ENCODE peak calls at places on chromosomes 7 and 10, in ten cellular contexts. A, Y, J, F, I, P, N, W, C and Z are unnamed samples.
A peak's percentile ranks its signal among the peaks of the same experiment; 100 is the strongest.

GRCh38 chr10:31413325-31413724 is 94.3 kb downstream of the ZEB1 start:
- DNase-seq in W (peak; percentile 27), A (no peak), J (no peak), I (no peak), N (peak; percentile 46), P (peak; percentile 13), C (no peak), F (no peak), Y (no peak), Z (peak; percentile 47)

GRCh38 chr7:668139-668871 is 58.2 kb upstream of the DNAAF5 start:
- DNase-seq in J (no peak), A (peak; percentile 31), I (no peak), Y (no peak), F (no peak), P (peak; percentile 87), C (no peak), W (peak; percentile 29), N (peak; percentile 90), Z (peak; percentile 90)

GRCh38 chr7:136869006-136869961 is 832 bp downstream of the CHRM2 start:
- DNase-seq in F (peak; percentile 34), Y (peak; percentile 33), I (peak; percentile 9), N (no peak), C (peak; percentile 49), A (no peak), W (no peak), P (no peak), J (no peak), Z (peak; percentile 28)

GRCh38 chr7:139683137-139683871 is 94.5 kb downstream of the HIPK2 start:
- DNase-seq in F (no peak), C (no peak), J (no peak), N (peak; percentile 44), Y (no peak), A (peak; percentile 35), W (peak; percentile 89), I (no peak), P (peak; percentile 77), Z (peak; percentile 37)

GRCh38 chr7:137245890-137246289 is 97.6 kb downstream of the PTN start:
- DNase-seq in C (no peak), A (no peak), N (no peak), P (no peak), I (no peak), F (no peak), Y (no peak), J (no peak), W (peak; percentile 7), Z (no peak)

GRCh38 chr10:70130878-70131559 is 1.6 kb downstream of the AIFM2 start:
- DNase-seq in Y (no peak), W (peak; percentile 14), F (no peak), I (peak; percentile 59), J (no peak), N (peak; percentile 87), A (no peak), C (no peak), P (peak; percentile 89), Z (peak; percentile 86)

GRCh38 chr10:114822771-114823463 is 1.3 kb downstream of the FHIP2A start:
- DNase-seq in C (no peak), Y (no peak), W (no peak), F (no peak), I (no peak), J (no peak), P (peak; percentile 67), N (peak; percentile 78), A (no peak), Z (peak; percentile 79)

GRCh38 chr10:88245974-88246511 is 337.1 kb downstream of the RNLS start:
- DNase-seq in J (no peak), I (no peak), F (no peak), N (peak; percentile 70), A (no peak), W (peak; percentile 29), Y (no peak), P (peak; percentile 49), C (peak; percentile 21), Z (peak; percentile 80)

GRCh38 chr10:59791602-59792001 is 38.3 kb upstream of the MRLN start:
- DNase-seq in J (no peak), C (no peak), Y (no peak), I (no peak), W (no peak), F (no peak), N (no peak), A (no peak), P (no peak), Z (no peak)

GRCh38 chr10:119693262-119693957 is 32.4 kb upstream of the INPP5F start:
- DNase-seq in P (no peak), F (no peak), N (no peak), J (no peak), I (no peak), W (no peak), C (no peak), A (no peak), Y (peak; percentile 31), Z (no peak)

GRCh38 chr7:44768663-44769361 is 20.2 kb downstream of the ZMIZ2 start:
- DNase-seq in Y (no peak), J (no peak), N (no peak), F (no peak), W (no peak), P (no peak), I (no peak), A (no peak), C (no peak), Z (no peak)

GRCh38 chr7:44765579-44766415 is 17.1 kb downstream of the ZMIZ2 start:
- DNase-seq in C (no peak), Y (no peak), A (no peak), J (no peak), W (no peak), P (no peak), N (no peak), F (no peak), I (no peak), Z (no peak)

GRCh38 chr7:44766416-44766801 is 17.8 kb downstream of the ZMIZ2 start:
- DNase-seq in P (no peak), F (no peak), N (no peak), C (no peak), J (no peak), I (no peak), W (no peak), A (no peak), Y (no peak), Z (no peak)

GRCh38 chr7:44767912-44768662 is 19.4 kb downstream of the ZMIZ2 start:
- DNase-seq in A (peak; percentile 85), Y (peak; percentile 26), W (no peak), C (no peak), F (peak; percentile 82), N (peak; percentile 66), J (peak; percentile 55), I (peak; percentile 65), P (peak; percentile 83), Z (peak; percentile 89)

GRCh38 chr7:44767134-44767911 is 18.7 kb downstream of the ZMIZ2 start:
- DNase-seq in C (no peak), F (no peak), A (no peak), W (no peak), J (no peak), Y (no peak), I (no peak), P (no peak), N (no peak), Z (no peak)
- TF ChIP-seq CTCF in C (no peak), F (no peak), A (no peak), W (no peak), J (no peak), Y (no peak), I (no peak), P (no peak), N (no peak), Z (no peak)

GRCh38 chr10:4538016-4538415 is 288.0 kb upstream of the AKR1E2 start:
- DNase-seq in N (no peak), Y (no peak), A (no peak), P (no peak), I (no peak), W (no peak), F (no peak), J (no peak), C (no peak), Z (no peak)

GRCh38 chr10:4543943-4544540 is 282.0 kb upstream of the AKR1E2 start:
- DNase-seq in I (no peak), P (no peak), N (peak; percentile 31), A (no peak), Y (no peak), J (no peak), F (no peak), C (no peak), W (no peak), Z (no peak)

GRCh38 chr10:4546500-4546899 is 279.5 kb upstream of the AKR1E2 start:
- DNase-seq in J (no peak), Y (no peak), N (peak; percentile 12), W (peak; percentile 85), A (no peak), P (no peak), F (no peak), C (no peak), I (no peak), Z (peak; percentile 14)

GRCh38 chr10:4545077-4545476 is 280.9 kb upstream of the AKR1E2 start:
- DNase-seq in J (no peak), A (no peak), I (no peak), N (no peak), C (no peak), F (no peak), P (no peak), W (no peak), Y (no peak), Z (peak; percentile 12)

DNA sequence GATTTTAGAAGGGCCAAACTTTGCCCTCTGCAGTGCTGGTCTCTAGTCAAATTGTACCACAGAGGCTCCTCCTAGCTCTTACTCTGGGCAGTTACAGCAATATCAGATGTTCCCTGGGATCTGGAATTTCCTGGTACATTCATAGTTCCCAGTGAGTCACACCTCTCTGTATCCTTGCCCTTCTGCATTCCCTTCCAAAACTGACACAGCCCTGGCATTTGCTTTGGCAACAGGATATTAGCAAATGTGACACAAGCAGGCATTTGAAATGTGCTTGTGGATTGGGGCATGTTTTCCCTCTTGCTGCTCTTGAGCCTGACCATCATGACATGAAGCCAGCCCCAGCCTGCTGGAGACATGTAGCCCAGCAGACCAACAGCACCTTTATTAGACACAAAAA is 284.7 kb upstream of the AKR1E2 start:
- DNase-seq in C (no peak), A (peak; percentile 19), F (no peak), J (peak; percentile 44), I (no peak), W (peak; percentile 89), N (peak; percentile 90), Y (no peak), P (peak; percentile 94), Z (peak; percentile 77)
- TF ChIP-seq CTCF in C (peak; percentile 35), A (no peak), F (no peak), J (no peak), I (no peak), W (peak; percentile 62), N (peak; percentile 52), Y (no peak), P (peak; percentile 50), Z (peak; percentile 42)

DNA sequence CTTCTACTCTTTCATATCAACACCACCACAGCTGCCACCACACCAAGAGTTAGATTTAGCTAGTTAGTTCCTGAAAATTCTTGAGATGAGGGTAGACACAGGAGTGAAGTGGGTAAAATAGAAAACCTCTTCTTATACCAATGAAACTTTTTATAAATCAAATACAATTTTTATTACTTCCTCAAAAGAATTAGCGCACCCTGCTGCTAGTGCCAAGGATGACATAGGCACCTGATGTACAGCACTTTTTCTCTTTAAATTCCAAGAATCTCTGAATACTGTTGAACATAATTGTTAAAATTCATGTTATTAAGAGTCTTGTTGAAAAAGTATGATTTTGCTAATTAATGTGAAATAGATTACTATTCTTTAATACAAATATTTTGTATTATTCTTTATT is 11.4 kb downstream of the ZWINT start:
- DNase-seq in W (no peak), N (no peak), P (no peak), J (no peak), Y (no peak), C (no peak), A (no peak), I (no peak), F (no peak), Z (no peak)
- TF ChIP-seq CTCF in W (peak; percentile 32), N (no peak), P (peak; percentile 5), J (no peak), Y (no peak), C (no peak), A (no peak), I (no peak), F (no peak), Z (peak; percentile 21)

GRCh38 chr10:19817251-19818046 is 1.2 kb downstream of the PLXDC2 start:
- DNase-seq in A (peak; percentile 43), F (peak; percentile 63), J (no peak), P (peak; percentile 28), Y (peak; percentile 52), I (peak; percentile 26), C (peak; percentile 47), W (no peak), N (no peak), Z (no peak)
- TF ChIP-seq CTCF in A (no peak), F (no peak), J (no peak), P (peak; percentile 7), Y (no peak), I (no peak), C (peak; percentile 13), W (peak; percentile 32), N (peak; percentile 8), Z (no peak)